ENCODE peak calls at places on chromosomes 4 and X, in four cellular contexts. One of them, this sample, is unnamed.

GRCh38 chr4:40547446-40548132 is 82.1 kb downstream of the RBM47 start:
- DNase-seq in G401: no peak
- DNase-seq in pons: no peak
- DNase-seq in pancreas: no peak
- DNase-seq in this sample: no peak

GRCh38 chr4:96352051-96352517 is 512.2 kb downstream of the PDHA2 start:
- DNase-seq in G401: no peak
- DNase-seq in pons: peak
- DNase-seq in pancreas: no peak
- DNase-seq in this sample: peak

GRCh38 chr4:26418850-26419249 is 71.4 kb downstream of the CCKAR start:
- DNase-seq in G401: no peak
- DNase-seq in pons: no peak
- DNase-seq in pancreas: no peak
- DNase-seq in this sample: no peak

GRCh38 chr4:24380953-24381506 is 203.3 kb downstream of the DHX15 start:
- DNase-seq in G401: no peak
- DNase-seq in pons: no peak
- DNase-seq in pancreas: no peak
- DNase-seq in this sample: no peak

GRCh38 chr4:173318648-173319211 is 15.4 kb downstream of the HMGB2 start:
- DNase-seq in G401: peak
- DNase-seq in pons: peak
- DNase-seq in pancreas: no peak
- DNase-seq in this sample: peak

GRCh38 chr4:23613782-23614181 is 276.1 kb downstream of the PPARGC1A start:
- DNase-seq in G401: no peak
- DNase-seq in pons: no peak
- DNase-seq in pancreas: no peak
- DNase-seq in this sample: no peak

GRCh38 chr4:128812360-128812958 is 3.0 kb downstream of the JADE1 start:
- DNase-seq in G401: peak
- DNase-seq in pons: peak
- DNase-seq in pancreas: peak
- DNase-seq in this sample: peak

GRCh38 chr4:89837385-89837995 is 529 bp upstream of the SNCA start:
- DNase-seq in G401: peak
- DNase-seq in pons: peak
- DNase-seq in pancreas: peak
- DNase-seq in this sample: peak

GRCh38 chr4:107631568-107631967 is 88.5 kb downstream of the PAPSS1 start:
- DNase-seq in G401: peak
- DNase-seq in pons: no peak
- DNase-seq in pancreas: no peak
- DNase-seq in this sample: no peak

GRCh38 chrX:129956765-129957164 is 25.7 kb upstream of the BCORL1 start:
- DNase-seq in G401: no peak
- DNase-seq in pons: no peak
- DNase-seq in pancreas: no peak
- DNase-seq in this sample: no peak

GRCh38 chr4:137083571-137083970 is 448.7 kb downstream of the PCDH18 start:
- DNase-seq in G401: no peak
- DNase-seq in pons: no peak
- DNase-seq in pancreas: no peak
- DNase-seq in this sample: no peak

GRCh38 chrX:20461576-20461975 is 194.9 kb upstream of the RPS6KA3 start:
- DNase-seq in G401: no peak
- DNase-seq in pons: no peak
- DNase-seq in pancreas: no peak
- DNase-seq in this sample: no peak

GRCh38 chr4:2069986-2070385 is 10.9 kb downstream of the NAT8L start:
- DNase-seq in G401: no peak
- DNase-seq in pons: no peak
- DNase-seq in pancreas: peak
- DNase-seq in this sample: no peak

GRCh38 chrX:48715876-48716502 is 19.5 kb downstream of the SUV39H1 start:
- DNase-seq in G401: no peak
- DNase-seq in pons: no peak
- DNase-seq in pancreas: no peak
- DNase-seq in this sample: no peak

GRCh38 chrX:41265615-41266014 is 68.3 kb upstream of the DDX3X start:
- DNase-seq in G401: peak
- DNase-seq in pons: peak
- DNase-seq in pancreas: no peak
- DNase-seq in this sample: no peak

GRCh38 chrX:150581093-150581775 is 12.8 kb downstream of the MTM1 start:
- DNase-seq in G401: no peak
- DNase-seq in pons: no peak
- DNase-seq in pancreas: no peak
- DNase-seq in this sample: no peak

GRCh38 chrX:151830911-151831310 is 81.8 kb upstream of the MAGEA4 start:
- DNase-seq in G401: no peak
- DNase-seq in pons: no peak
- DNase-seq in pancreas: no peak
- DNase-seq in this sample: no peak

GRCh38 chrX:20594985-20595384 is 328.3 kb upstream of the RPS6KA3 start:
- DNase-seq in G401: no peak
- DNase-seq in pons: no peak
- DNase-seq in pancreas: no peak
- DNase-seq in this sample: no peak

This sample was measured in NCI-H1417.